ENCODE peak calls at places on chromosome 2, in seven cellular contexts. L is brain microvascular endothelial cell, V is GM06990, P is epithelial cell of esophagus, Y is IMR-90, K is psoas muscle, A is neural progenitor cell. C is an unnamed sample.

GRCh38 chr2:223075301-223076270 is 23.6 kb downstream of the KCNE4 start:
- DNase-seq in L (no peak), V (no peak), P (no peak), Y (peak; percentile 86), K (no peak), A (no peak), C (no peak)

GRCh38 chr2:37798315-37799005 is 126.6 kb upstream of the RMDN2 start:
- DNase-seq in L (no peak), V (no peak), P (no peak), Y (peak; percentile 35), K (no peak), A (no peak), C (no peak)

GRCh38 chr2:220674033-220674432 is 898.1 kb downstream of the EPHA4 start:
- DNase-seq in L (no peak), V (peak; percentile 6), P (no peak), Y (no peak), K (no peak), A (no peak), C (no peak)

GRCh38 chr2:74887961-74888670 is 54.2 kb downstream of the HK2 start:
- DNase-seq in L (peak; percentile 21), V (no peak), P (no peak), Y (peak; percentile 55), K (no peak), A (no peak), C (no peak)

GRCh38 chr2:142745691-142746090 is 131.8 kb upstream of the KYNU start:
- DNase-seq in L (no peak), V (no peak), P (peak; percentile 50), Y (no peak), K (no peak), A (no peak), C (no peak)

GRCh38 chr2:150214626-150215025 is 272.8 kb downstream of the RND3 start:
- DNase-seq in L (no peak), V (no peak), P (no peak), Y (no peak), K (no peak), A (peak; percentile 53), C (no peak)

GRCh38 chr2:201349601-201350000 is 7.5 kb downstream of the FLACC1 start:
- DNase-seq in L (no peak), V (no peak), P (no peak), Y (no peak), K (no peak), A (no peak), C (no peak)

GRCh38 chr2:201466050-201466660 is 14.6 kb downstream of the STRADB start:
- DNase-seq in L (peak; percentile 73), V (no peak), P (peak; percentile 66), Y (peak; percentile 90), K (no peak), A (no peak), C (peak; percentile 59)

GRCh38 chr2:142033393-142033792 is 97.4 kb downstream of the LRP1B start:
- DNase-seq in L (peak; percentile 1), V (no peak), P (no peak), Y (no peak), K (no peak), A (no peak), C (no peak)

GRCh38 chr2:98026927-98027522 is 31.3 kb upstream of the TMEM131 start:
- DNase-seq in L (no peak), V (peak; percentile 80), P (no peak), Y (no peak), K (no peak), A (no peak), C (no peak)

GRCh38 chr2:240410808-240411207 is 24.7 kb upstream of the GPC1 start:
- DNase-seq in L (no peak), V (no peak), P (no peak), Y (no peak), K (no peak), A (no peak), C (no peak)

GRCh38 chr2:234981197-234982095 is 29.6 kb downstream of the SH3BP4 start:
- DNase-seq in L (peak; percentile 97), V (no peak), P (peak; percentile 90), Y (peak; percentile 100), K (peak; percentile 76), A (peak; percentile 77), C (no peak)

GRCh38 chr2:191675807-191676667 is 1.9 kb upstream of the NABP1 start:
- DNase-seq in L (no peak), V (peak; percentile 80), P (no peak), Y (no peak), K (peak; percentile 28), A (no peak), C (no peak)

GRCh38 chr2:238304116-238304515 is 15.7 kb upstream of the PER2 start:
- DNase-seq in L (no peak), V (no peak), P (no peak), Y (no peak), K (no peak), A (no peak), C (no peak)

GRCh38 chr2:169670215-169670651 is 24.0 kb downstream of the CFAP210 start:
- DNase-seq in L (peak; percentile 63), V (no peak), P (peak; percentile 21), Y (peak; percentile 18), K (no peak), A (no peak), C (no peak)

GRCh38 chr2:23905155-23905554 is 21.8 kb downstream of the ATAD2B start:
- DNase-seq in L (peak; percentile 51), V (no peak), P (peak; percentile 14), Y (peak; percentile 44), K (no peak), A (no peak), C (no peak)

GRCh38 chr2:108449410-108450200 is 599 bp downstream of the GCC2 start:
- DNase-seq in L (peak; percentile 25), V (no peak), P (peak; percentile 19), Y (peak; percentile 38), K (no peak), A (no peak), C (no peak)

GRCh38 chr2:129888896-129889295 is 90.6 kb upstream of the RAB6C start:
- DNase-seq in L (peak; percentile 45), V (no peak), P (no peak), Y (peak; percentile 16), K (no peak), A (no peak), C (no peak)

GRCh38 chr2:100759901-100760300 is 60.0 kb upstream of the NPAS2 start:
- DNase-seq in L (no peak), V (no peak), P (no peak), Y (no peak), K (no peak), A (no peak), C (no peak)

GRCh38 chr2:47334356-47335136 is 68.4 kb upstream of the MSH2 start:
- DNase-seq in L (peak; percentile 20), V (peak; percentile 34), P (peak; percentile 67), Y (no peak), K (no peak), A (peak; percentile 73), C (no peak)

GRCh38 chr2:86383844-86384243 is 46.4 kb upstream of the REEP1 start:
- DNase-seq in L (peak; percentile 74), V (no peak), P (no peak), Y (peak; percentile 73), K (no peak), A (no peak), C (no peak)

DNA sequence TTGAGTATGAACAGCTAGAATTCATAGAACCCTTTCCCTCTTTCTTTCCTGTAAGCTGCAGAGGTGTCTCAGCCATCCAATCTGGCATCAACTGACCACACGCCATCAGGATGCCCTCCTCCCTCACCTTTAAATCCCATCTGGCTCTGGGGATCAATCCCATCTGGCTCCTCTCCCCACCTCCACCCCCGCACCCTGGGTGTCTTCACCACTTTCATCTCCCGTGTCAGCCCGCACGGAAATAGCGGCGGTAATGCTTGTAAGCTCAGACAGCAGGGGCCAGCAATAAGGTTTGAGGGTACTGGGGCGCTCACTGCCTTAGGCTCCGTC is 508 bp upstream of the TUBA4B start:
- DNase-seq in L (no peak), V (no peak), P (peak; percentile 14), Y (no peak), K (peak; percentile 53), A (peak; percentile 35), C (no peak)
- H3K4me3 ChIP-seq in L (peak overlapping the region; percentile 49), V (peak overlapping the region; percentile 92), P (peak overlapping the region; percentile 66), Y (peak overlapping the region; percentile 57), K (peak overlapping the region; percentile 75), A (peak overlapping the region; percentile 34), C (peak overlapping the region; percentile 84)

DNA sequence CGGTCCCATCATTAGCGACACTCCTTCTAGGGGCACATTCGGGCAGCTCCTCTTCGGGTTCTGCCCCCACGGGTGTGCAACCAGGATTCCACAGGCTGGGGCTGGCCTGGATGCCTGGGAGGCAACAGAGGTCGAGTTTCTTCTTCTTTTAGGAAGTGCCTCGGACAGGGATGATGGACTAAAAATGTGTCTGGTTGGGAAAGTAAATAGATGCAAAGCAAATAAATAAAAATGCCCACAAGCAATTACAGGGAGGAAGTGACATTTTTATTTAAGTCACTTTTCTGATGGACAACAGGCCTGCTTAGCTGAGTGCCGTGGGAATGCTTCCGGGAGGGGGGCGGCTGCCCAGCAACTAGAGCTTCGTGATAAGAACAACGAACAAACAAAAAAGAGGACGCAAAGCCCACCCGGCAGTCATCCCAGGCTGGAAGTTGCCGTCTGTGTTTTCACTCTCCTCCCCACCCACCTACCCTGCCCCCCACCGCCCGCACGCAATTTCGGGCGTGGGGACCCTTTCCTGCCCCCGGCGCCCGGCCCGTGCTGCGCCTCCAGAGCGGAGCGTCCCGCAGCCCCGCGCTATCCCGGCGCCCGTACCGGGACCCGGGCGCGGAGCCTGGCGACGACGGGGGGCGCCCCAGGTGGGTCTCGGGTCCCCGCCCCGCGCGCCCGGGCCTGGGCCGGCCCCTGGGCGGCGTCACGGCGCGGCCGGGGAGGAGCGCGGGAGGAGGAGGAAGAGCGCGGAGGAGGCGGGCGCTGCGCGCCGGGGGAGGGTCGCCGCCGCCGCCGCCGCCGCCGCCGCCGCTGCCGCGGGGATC is 412 bp upstream of the NCK2 start:
- DNase-seq in L (no peak), V (peak; percentile 74), P (peak; percentile 61), Y (peak; percentile 28), K (peak; percentile 65), A (peak; percentile 86), C (no peak)
- TF ChIP-seq CTCF in L (no peak), V (no peak), P (no peak), Y (no peak), K (no peak), A (no peak), C (no peak)

GRCh38 chr2:179262077-179262660 is 2.5 kb downstream of the SESTD1 start:
- DNase-seq in L (no peak), V (no peak), P (no peak), Y (no peak), K (no peak), A (no peak), C (no peak)
- H3K4me3 ChIP-seq in L (no peak overlapping the region), V (no peak overlapping the region), P (no peak overlapping the region), Y (no peak overlapping the region), K (no peak overlapping the region), A (peak overlapping the region; percentile 99), C (no peak overlapping the region)

GRCh38 chr2:127356531-127356930 is 31.2 kb downstream of the MAP3K2 start:
- DNase-seq in L (no peak), V (no peak), P (no peak), Y (no peak), K (no peak), A (no peak), C (no peak)

GRCh38 chr2:127351603-127352002 is 36.2 kb downstream of the MAP3K2 start:
- DNase-seq in L (no peak), V (no peak), P (no peak), Y (no peak), K (no peak), A (no peak), C (no peak)

GRCh38 chr2:127358044-127358443 is 29.7 kb downstream of the MAP3K2 start:
- DNase-seq in L (no peak), V (no peak), P (no peak), Y (peak; percentile 14), K (no peak), A (no peak), C (no peak)

GRCh38 chr2:127358971-127359370 is 28.8 kb downstream of the MAP3K2 start:
- DNase-seq in L (no peak), V (no peak), P (no peak), Y (no peak), K (no peak), A (no peak), C (no peak)

GRCh38 chr2:127355407-127356008 is 32.3 kb downstream of the MAP3K2 start:
- DNase-seq in L (no peak), V (no peak), P (peak; percentile 60), Y (no peak), K (no peak), A (peak; percentile 18), C (no peak)
- TF ChIP-seq CTCF in L (peak; percentile 79), V (peak; percentile 83), P (peak; percentile 76), Y (peak; percentile 38), K (peak; percentile 56), A (peak; percentile 66), C (peak; percentile 37)

C was measured in LNCaP clone FGC.